ENCODE peak calls at places on chromosomes 13 and 19, in nine cellular contexts. K, V, H, F, D, L, S, U and W are unnamed samples.
A peak's percentile ranks its signal among the peaks of the same experiment; 100 is the strongest.

GRCh38 chr13:94706854-94707399 is 5.4 kb downstream of the SOX21 start:
- DNase-seq in K (no peak), V (no peak), H (no peak), F (no peak), D (no peak), L (peak; percentile 69), S (no peak), U (no peak), W (peak; percentile 86)

GRCh38 chr19:18431351-18432197 is 6.4 kb downstream of the ISYNA1 start:
- DNase-seq in K (no peak), V (no peak), H (no peak), F (no peak), D (no peak), L (no peak), S (no peak), U (no peak), W (no peak)

GRCh38 chr19:39917561-39918182 is 16.8 kb downstream of the FCGBP start:
- DNase-seq in K (no peak), V (no peak), H (no peak), F (no peak), D (no peak), L (no peak), S (no peak), U (no peak), W (no peak)

GRCh38 chr13:49265822-49266221 is 18.1 kb downstream of the CDADC1 start:
- DNase-seq in K (no peak), V (no peak), H (no peak), F (no peak), D (no peak), L (no peak), S (no peak), U (no peak), W (no peak)

GRCh38 chr19:38739440-38740251 is 4.6 kb downstream of the CAPN12 start:
- DNase-seq in K (no peak), V (no peak), H (no peak), F (no peak), D (no peak), L (no peak), S (no peak), U (no peak), W (no peak)

GRCh38 chr13:41054212-41054877 is 7.0 kb upstream of the WBP4 start:
- DNase-seq in K (peak; percentile 9), V (no peak), H (no peak), F (peak; percentile 12), D (peak; percentile 43), L (peak; percentile 12), S (no peak), U (no peak), W (no peak)

GRCh38 chr19:38252935-38253691 is 3.1 kb downstream of the PPP1R14A start:
- DNase-seq in K (no peak), V (no peak), H (peak; percentile 93), F (peak; percentile 30), D (no peak), L (no peak), S (no peak), U (peak; percentile 75), W (no peak)

GRCh38 chr13:31699650-31700049 is 39.7 kb upstream of the RXFP2 start:
- DNase-seq in K (no peak), V (no peak), H (no peak), F (no peak), D (no peak), L (no peak), S (no peak), U (no peak), W (no peak)

GRCh38 chr19:54208784-54209057 is 8.1 kb downstream of the RPS9 start:
- DNase-seq in K (no peak), V (no peak), H (no peak), F (no peak), D (no peak), L (no peak), S (peak; percentile 23), U (no peak), W (no peak)

GRCh38 chr13:48818495-48818961 is 157.2 kb upstream of the FNDC3A start:
- DNase-seq in K (no peak), V (no peak), H (no peak), F (peak; percentile 9), D (peak; percentile 91), L (no peak), S (no peak), U (no peak), W (no peak)

GRCh38 chr19:40575326-40575725 is 1.3 kb upstream of the SHKBP1 start:
- DNase-seq in K (no peak), V (no peak), H (no peak), F (no peak), D (no peak), L (no peak), S (no peak), U (no peak), W (no peak)

GRCh38 chr13:21221268-21221667 is 44.8 kb downstream of the MRPL57 start:
- DNase-seq in K (no peak), V (no peak), H (no peak), F (no peak), D (no peak), L (no peak), S (no peak), U (no peak), W (no peak)

GRCh38 chr19:35719402-35720162 is 1.8 kb downstream of the KMT2B start:
- DNase-seq in K (no peak), V (no peak), H (no peak), F (no peak), D (no peak), L (no peak), S (no peak), U (no peak), W (no peak)

GRCh38 chr13:76884167-76884566 is 2.0 kb downstream of the KCTD12 start:
- DNase-seq in K (no peak), V (no peak), H (peak; percentile 60), F (peak; percentile 17), D (no peak), L (peak; percentile 2), S (peak; percentile 10), U (peak; percentile 29), W (peak; percentile 40)

GRCh38 chr13:55160911-55161310 is 1979.8 kb upstream of the PRR20A start:
- DNase-seq in K (no peak), V (no peak), H (no peak), F (no peak), D (no peak), L (peak; percentile 91), S (no peak), U (no peak), W (peak; percentile 84)

GRCh38 chr19:15424692-15425272 is 6.0 kb upstream of the AKAP8L start:
- DNase-seq in K (no peak), V (no peak), H (no peak), F (no peak), D (no peak), L (no peak), S (no peak), U (no peak), W (no peak)

GRCh38 chr19:45123440-45123850 is 30.5 kb downstream of the PPP1R37 start:
- DNase-seq in K (no peak), V (no peak), H (peak; percentile 66), F (no peak), D (no peak), L (no peak), S (no peak), U (peak; percentile 78), W (no peak)

GRCh38 chr13:112977091-112977490 is 8.1 kb downstream of the MCF2L start:
- DNase-seq in K (no peak), V (no peak), H (no peak), F (no peak), D (no peak), L (no peak), S (no peak), U (no peak), W (no peak)

GRCh38 chr13:72970301-72970880 is 88.4 kb upstream of the KLF5 start:
- DNase-seq in K (no peak), V (no peak), H (no peak), F (no peak), D (no peak), L (no peak), S (no peak), U (no peak), W (no peak)

GRCh38 chr13:35953537-35954206 is 177.5 kb downstream of the DCLK1 start:
- DNase-seq in K (no peak), V (no peak), H (peak; percentile 94), F (peak; percentile 52), D (peak; percentile 98), L (peak; percentile 93), S (no peak), U (peak; percentile 57), W (peak; percentile 91)

GRCh38 chr13:44826586-44827350 is 162.5 kb downstream of the NUFIP1 start:
- DNase-seq in K (no peak), V (no peak), H (no peak), F (peak; percentile 22), D (no peak), L (no peak), S (no peak), U (no peak), W (no peak)

GRCh38 chr13:39321578-39321977 is 281.4 kb downstream of the LHFPL6 start:
- DNase-seq in K (no peak), V (no peak), H (no peak), F (no peak), D (no peak), L (no peak), S (no peak), U (no peak), W (no peak)

GRCh38 chr19:7970716-7971448 is 27.4 kb upstream of the TIMM44 start:
- DNase-seq in K (no peak), V (no peak), H (peak; percentile 32), F (peak; percentile 65), D (no peak), L (peak; percentile 45), S (peak; percentile 11), U (no peak), W (no peak)

GRCh38 chr19:18251587-18252369 is 22.5 kb downstream of the IQCN start:
- DNase-seq in K (peak; percentile 78), V (peak; percentile 64), H (peak; percentile 64), F (peak; percentile 86), D (peak; percentile 33), L (peak; percentile 55), S (peak; percentile 79), U (peak; percentile 61), W (peak; percentile 24)

GRCh38 chr13:22108283-22108897 is 437.5 kb downstream of the FGF9 start:
- DNase-seq in K (no peak), V (no peak), H (no peak), F (no peak), D (peak; percentile 24), L (no peak), S (no peak), U (no peak), W (no peak)

GRCh38 chr13:94550030-94550738 is 45.8 kb downstream of the TGDS start:
- DNase-seq in K (no peak), V (no peak), H (no peak), F (no peak), D (peak; percentile 37), L (peak; percentile 54), S (no peak), U (peak; percentile 18), W (no peak)

GRCh38 chr13:55464222-55464621 is 1676.5 kb upstream of the PRR20A start:
- DNase-seq in K (no peak), V (no peak), H (no peak), F (no peak), D (no peak), L (no peak), S (no peak), U (no peak), W (no peak)

GRCh38 chr13:57624565-57625435 is 6.7 kb upstream of the PCDH17 start:
- DNase-seq in K (no peak), V (no peak), H (peak; percentile 44), F (peak; percentile 63), D (peak; percentile 24), L (peak; percentile 58), S (no peak), U (no peak), W (peak; percentile 43)

GRCh38 chr19:14476663-14477401 is 1.7 kb upstream of the PTGER1 start:
- DNase-seq in K (no peak), V (no peak), H (no peak), F (no peak), D (peak; percentile 42), L (no peak), S (no peak), U (no peak), W (no peak)

GRCh38 chr13:113901642-113902041 is 37.8 kb upstream of the GAS6 start:
- DNase-seq in K (no peak), V (no peak), H (no peak), F (no peak), D (no peak), L (no peak), S (no peak), U (peak; percentile 14), W (no peak)